ENCODE peak calls at places on chromosomes 13 and 19, in seven cellular contexts. B, X, A, U, S, P and K are unnamed samples.

GRCh38 chr19:17357724-17358123 is 19.4 kb downstream of the PLVAP start:
- DNase-seq in X (no peak), A (no peak), S (no peak), B (no peak), P (no peak), U (no peak), K (no peak)

GRCh38 chr19:41441321-41441945 is 1.5 kb upstream of the ERICH4 start:
- DNase-seq in B (no peak), U (peak; percentile 42), S (no peak), P (no peak), A (no peak), X (no peak), K (no peak)

GRCh38 chr13:21674271-21675009 is 3.6 kb downstream of the FGF9 start:
- DNase-seq in P (peak; percentile 42), S (peak; percentile 77), U (no peak), X (no peak), B (peak; percentile 75), A (peak; percentile 41), K (peak; percentile 79)

GRCh38 chr19:2270572-2271515 is 11.1 kb downstream of the PEAK3 start:
- DNase-seq in U (peak; percentile 87), A (peak; percentile 90), S (peak; percentile 74), P (peak; percentile 96), B (peak; percentile 82), X (peak; percentile 89), K (peak; percentile 96)

GRCh38 chr19:21328402-21328801 is 808 bp downstream of the ZNF708 start:
- DNase-seq in X (no peak), P (no peak), S (peak; percentile 68), A (no peak), B (peak; percentile 44), U (no peak), K (no peak)

GRCh38 chr19:11204943-11205349 is 7.6 kb upstream of the KANK2 start:
- DNase-seq in X (no peak), A (no peak), S (no peak), U (no peak), B (no peak), P (no peak), K (no peak)

GRCh38 chr13:106507560-106508274 is 27.7 kb downstream of the EFNB2 start:
- DNase-seq in X (peak; percentile 98), A (no peak), U (no peak), B (no peak), P (peak; percentile 79), S (peak; percentile 24), K (no peak)

GRCh38 chr13:31159306-31159705 is 2.4 kb downstream of the HSPH1 start:
- DNase-seq in A (no peak), U (no peak), B (no peak), S (no peak), P (peak; percentile 25), X (no peak), K (no peak)

GRCh38 chr19:17605761-17606745 is 50.6 kb downstream of the COLGALT1 start:
- DNase-seq in A (peak; percentile 62), P (peak; percentile 81), B (peak; percentile 97), U (peak; percentile 91), X (peak; percentile 63), S (peak; percentile 96), K (peak; percentile 93)

GRCh38 chr19:51272183-51272817 is 21.4 kb downstream of the SIGLECL1 start:
- DNase-seq in X (no peak), A (no peak), P (no peak), U (no peak), S (no peak), B (no peak), K (no peak)

GRCh38 chr13:51502206-51502651 is 49.4 kb upstream of the INTS6 start:
- DNase-seq in A (no peak), X (peak; percentile 37), S (no peak), B (no peak), U (no peak), P (peak; percentile 68), K (no peak)

GRCh38 chr13:65401315-65401714 is 1828.8 kb downstream of the PCDH9 start:
- DNase-seq in X (no peak), U (no peak), A (no peak), S (no peak), P (no peak), B (no peak), K (no peak)

GRCh38 chr13:79549355-79550106 is 68.6 kb downstream of the NDFIP2 start:
- DNase-seq in X (peak; percentile 29), S (no peak), U (no peak), P (no peak), B (no peak), A (no peak), K (no peak)

GRCh38 chr13:41178040-41178439 is 16.3 kb downstream of the KBTBD7 start:
- DNase-seq in X (peak; percentile 60), P (peak; percentile 16), S (no peak), A (no peak), U (no peak), B (no peak), K (no peak)

GRCh38 chr19:14599548-14600147 is 16.8 kb downstream of the CLEC17A start:
- DNase-seq in P (no peak), U (no peak), S (no peak), X (no peak), B (no peak), A (no peak), K (no peak)

GRCh38 chr13:21077360-21078353 is 16.3 kb upstream of the LATS2 start:
- DNase-seq in P (no peak), S (no peak), A (no peak), U (no peak), X (no peak), B (no peak), K (peak; percentile 71)

DNA sequence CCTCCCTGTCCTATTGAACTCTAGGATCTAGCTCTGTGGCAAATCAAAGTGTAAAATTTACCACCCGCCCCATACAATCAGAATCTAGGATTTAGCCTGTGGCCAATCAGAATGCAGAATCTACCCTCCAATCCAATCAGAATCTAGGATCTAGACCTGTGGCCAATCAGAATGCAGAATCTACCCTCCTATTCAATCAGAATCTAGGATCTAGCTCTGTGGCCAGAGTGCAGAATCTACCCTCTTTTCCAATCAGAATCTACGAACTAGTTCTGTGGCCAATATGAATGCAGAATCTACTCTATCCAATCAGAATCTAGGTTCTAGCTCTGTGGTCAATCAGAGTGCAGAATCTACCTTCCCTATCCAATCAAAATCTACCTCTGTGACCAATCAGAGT is 25.8 kb downstream of the PRKD2 start:
- DNase-seq in U (no peak), B (no peak), P (no peak), A (no peak), X (no peak), S (no peak), K (no peak)
- H3K27ac ChIP-seq in U (no peak overlapping the region), B (no peak overlapping the region), P (no peak overlapping the region), A (no peak overlapping the region), X (no peak overlapping the region), S (no peak overlapping the region), K (no peak overlapping the region)

GRCh38 chr13:95788100-95788463 is 111.1 kb downstream of the DNAJC3 start:
- DNase-seq in U (no peak), A (no peak), P (no peak), B (no peak), S (no peak), X (no peak), K (no peak)
- H3K27ac ChIP-seq in U (no peak overlapping the region), A (no peak overlapping the region), P (no peak overlapping the region), B (no peak overlapping the region), S (no peak overlapping the region), X (no peak overlapping the region), K (peak overlapping the region; percentile 10)

GRCh38 chr19:44260343-44260681 is 626 bp downstream of the ZNF233 start:
- DNase-seq in U (no peak), X (no peak), S (peak; percentile 18), P (no peak), A (no peak), B (no peak), K (no peak)
- H3K27ac ChIP-seq in U (no peak overlapping the region), X (no peak overlapping the region), S (no peak overlapping the region), P (no peak overlapping the region), A (peak overlapping the region; percentile 76), B (no peak overlapping the region), K (no peak overlapping the region)

DNA sequence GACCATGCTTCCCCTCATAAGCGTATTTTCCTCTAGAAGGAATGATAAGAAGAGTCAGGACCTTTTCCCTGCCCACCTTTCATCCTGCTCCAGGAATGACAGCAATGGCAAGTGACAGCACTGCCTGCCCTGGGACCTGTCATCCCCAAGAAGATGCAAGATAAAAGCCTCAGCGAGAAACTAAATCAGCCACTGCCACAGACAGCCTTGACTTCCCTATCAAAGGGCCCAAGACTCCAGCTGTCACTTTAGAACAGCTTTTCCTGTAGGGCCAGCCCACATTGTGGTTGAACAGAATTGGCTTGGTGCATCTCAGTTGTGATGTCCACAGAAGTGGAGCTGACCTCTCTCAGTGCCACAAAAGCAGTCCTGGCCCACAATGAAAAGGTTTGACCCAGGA is 1.1 kb downstream of the RAB8A start:
- DNase-seq in A (no peak), X (no peak), S (no peak), U (no peak), B (peak; percentile 33), P (no peak), K (no peak)
- H3K27ac ChIP-seq in A (peak overlapping the region; percentile 90), X (no peak overlapping the region), S (no peak overlapping the region), U (peak overlapping the region; percentile 96), B (peak overlapping the region; percentile 63), P (no peak overlapping the region), K (peak overlapping the region; percentile 92)

DNA sequence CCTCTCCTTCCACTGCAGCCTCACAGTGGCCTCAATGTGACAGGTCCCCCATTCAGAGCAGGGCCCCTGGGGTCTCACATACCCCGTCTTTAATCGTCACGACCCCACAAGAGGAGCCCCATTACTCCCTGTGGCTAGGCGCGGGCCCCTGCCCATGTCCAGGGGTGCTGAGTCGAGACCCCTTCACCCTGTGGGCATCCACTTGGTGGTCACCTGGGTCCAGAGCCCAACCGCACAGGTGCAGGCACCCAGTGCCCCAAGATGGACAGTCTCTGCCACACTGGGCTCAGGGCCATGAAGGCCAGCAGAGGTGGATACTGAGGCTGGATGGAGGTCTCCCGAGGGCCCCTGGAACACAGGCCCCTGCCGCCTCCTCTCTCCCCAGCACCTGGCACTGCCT is 3.0 kb downstream of the TMEM259 start:
- DNase-seq in B (no peak), S (no peak), A (peak; percentile 13), P (no peak), X (no peak), U (no peak), K (peak; percentile 60)
- H3K27ac ChIP-seq in B (no peak overlapping the region), S (no peak overlapping the region), A (peak overlapping the region; percentile 65), P (peak overlapping the region; percentile 64), X (peak overlapping the region; percentile 45), U (peak overlapping the region; percentile 51), K (no peak overlapping the region)

DNA sequence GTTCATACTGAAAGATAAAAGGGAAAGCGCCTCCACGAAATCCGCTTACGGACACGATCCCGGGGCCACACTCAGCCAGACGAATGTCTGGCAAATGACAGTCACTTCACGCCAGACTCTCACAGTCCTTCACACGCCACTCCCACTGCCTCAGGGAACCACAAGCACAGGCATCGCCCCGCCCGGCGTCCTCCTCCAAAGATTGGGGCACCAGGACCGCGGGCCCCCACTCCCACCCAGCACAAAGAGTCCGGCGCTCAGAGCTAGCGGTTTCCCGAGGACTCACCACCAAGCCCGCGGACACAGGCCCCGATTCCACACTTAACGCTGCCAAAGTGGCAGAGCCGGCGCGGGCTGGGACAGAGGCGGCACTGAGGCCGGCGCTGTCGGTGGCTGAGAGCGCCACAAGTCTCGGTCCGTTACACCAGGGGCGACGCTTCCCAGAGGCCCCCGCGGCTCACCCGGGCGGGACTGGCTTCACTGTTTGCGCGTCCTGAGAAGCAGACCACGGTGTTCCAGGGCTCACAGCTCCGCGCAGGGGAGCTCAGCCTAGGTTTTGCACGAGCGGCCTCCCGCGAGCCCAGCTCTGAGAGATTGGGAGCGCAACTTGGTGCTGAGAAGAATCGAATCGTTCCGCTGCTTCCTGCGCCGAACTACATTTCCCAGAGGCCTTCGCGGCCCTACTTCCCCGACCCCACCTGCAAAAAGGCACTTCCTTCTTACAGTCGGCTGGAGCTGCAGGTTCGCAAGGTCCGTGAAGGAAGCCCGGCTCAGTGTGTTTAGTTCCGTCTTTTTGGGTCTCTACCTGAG is at the start of gene ZNF569:
- DNase-seq in B (peak; percentile 94), P (peak; percentile 96), A (peak; percentile 88), X (peak; percentile 96), U (peak; percentile 97), S (peak; percentile 93), K (peak; percentile 93)
- H3K27ac ChIP-seq in B (peak within 1 kb of the TSS; percentile 81), P (peak within 1 kb of the TSS; percentile 90), A (peak within 1 kb of the TSS; percentile 98), X (peak within 1 kb of the TSS; percentile 78), U (peak within 1 kb of the TSS; percentile 80), S (no peak within 1 kb of the TSS), K (peak within 1 kb of the TSS; percentile 91)